ENCODE peak calls at places on chromosome 9, in four cellular contexts. R is GM12878, Y is IMR-90, M is K562. O is an unnamed sample. For H3K4me1, the result is how much of the 10 kb centered on the place peaks cover.

GRCh38 chr9:35972093-35972492 is 14.1 kb upstream of the OR2S2 start:
- DNase-seq in R (no peak), Y (no peak), M (no peak), O (no peak)

GRCh38 chr9:110842976-110843375 is 174.4 kb downstream of the MUSK start:
- DNase-seq in R (no peak), Y (peak), M (no peak), O (no peak)

GRCh38 chr9:78566948-78567675 is 270.2 kb downstream of the PSAT1 start:
- DNase-seq in R (no peak), Y (peak), M (no peak), O (no peak)

GRCh38 chr9:101115062-101115461 is 86.5 kb downstream of the PLPPR1 start:
- DNase-seq in R (no peak), Y (no peak), M (no peak), O (no peak)

GRCh38 chr9:113650207-113651131 is 186.9 kb downstream of the RGS3 start:
- DNase-seq in R (no peak), Y (peak), M (no peak), O (peak)

GRCh38 chr9:34171753-34172535 is 6.9 kb upstream of the UBAP1 start:
- DNase-seq in R (no peak), Y (no peak), M (no peak), O (no peak)

GRCh38 chr9:136352682-136353081 is 10.9 kb downstream of the DNLZ start:
- DNase-seq in R (no peak), Y (no peak), M (peak), O (no peak)

GRCh38 chr9:135326633-135327152 is 152.9 kb upstream of the PPP1R26 start:
- DNase-seq in R (no peak), Y (no peak), M (no peak), O (no peak)

GRCh38 chr9:76634356-76635054 is 129.7 kb upstream of the PCA3 start:
- DNase-seq in R (no peak), Y (peak), M (no peak), O (peak)

GRCh38 chr9:78882501-78882900 is 585.6 kb downstream of the PSAT1 start:
- DNase-seq in R (no peak), Y (no peak), M (no peak), O (no peak)

GRCh38 chr9:131817627-131818026 is 77.8 kb upstream of the RAPGEF1 start:
- DNase-seq in R (no peak), Y (no peak), M (no peak), O (no peak)

GRCh38 chr9:34204011-34204635 is 25.3 kb downstream of the UBAP1 start:
- DNase-seq in R (no peak), Y (no peak), M (no peak), O (no peak)

GRCh38 chr9:81389569-81389993 is 299.8 kb downstream of the TLE1 start:
- DNase-seq in R (no peak), Y (peak), M (no peak), O (peak)

GRCh38 chr9:130606887-130607582 is 27.7 kb downstream of the FUBP3 start:
- DNase-seq in R (no peak), Y (peak), M (no peak), O (no peak)

GRCh38 chr9:72506615-72507014 is 14.8 kb upstream of the TMC1 start:
- DNase-seq in R (no peak), Y (no peak), M (no peak), O (no peak)

GRCh38 chr9:112327718-112328450 is 5.5 kb downstream of the PTBP3 start:
- DNase-seq in R (no peak), Y (no peak), M (no peak), O (peak)

GRCh38 chr9:112774006-112774996 is 23.7 kb downstream of the SNX30 start:
- DNase-seq in R (no peak), Y (no peak), M (no peak), O (no peak)

GRCh38 chr9:6197330-6197729 is 18.3 kb upstream of the IL33 start:
- DNase-seq in R (no peak), Y (peak), M (no peak), O (peak)

GRCh38 chr9:16458696-16459420 is 411.6 kb downstream of the BNC2 start:
- DNase-seq in R (peak), Y (peak), M (no peak), O (peak)

GRCh38 chr9:22976454-22976853 is 529.8 kb downstream of the DMRTA1 start:
- DNase-seq in R (no peak), Y (peak), M (no peak), O (peak)

GRCh38 chr9:72431036-72431435 is 66.0 kb upstream of the ZFAND5 start:
- DNase-seq in R (no peak), Y (no peak), M (no peak), O (no peak)

GRCh38 chr9:113541019-113541900 is 77.7 kb downstream of the RGS3 start:
- DNase-seq in R (no peak), Y (peak), M (peak), O (peak)

GRCh38 chr9:137520614-137521404 is 29.4 kb downstream of the PNPLA7 start:
- DNase-seq in R (no peak), Y (no peak), M (no peak), O (no peak)

GRCh38 chr9:134671341-134672113 is 29.9 kb downstream of the COL5A1 start:
- DNase-seq in R (no peak), Y (no peak), M (no peak), O (no peak)

GRCh38 chr9:137316012-137316981 is 14.2 kb upstream of the NRARP start:
- DNase-seq in R (no peak), Y (no peak), M (peak), O (peak)

GRCh38 chr9:89346703-89347102 is 28.4 kb downstream of the SECISBP2 start:
- DNase-seq in R (no peak), Y (no peak), M (no peak), O (no peak)

GRCh38 chr9:75960561-75960960 is 70.1 kb downstream of the PCSK5 start:
- DNase-seq in R (no peak), Y (no peak), M (no peak), O (peak)

GRCh38 chr9:98575379-98576346 is 133.1 kb downstream of the GABBR2 start:
- DNase-seq in R (peak), Y (peak), M (peak), O (no peak)

GRCh38 chr9:76886318-76886717 is 19.6 kb downstream of the PRUNE2 start:
- DNase-seq in R (no peak), Y (no peak), M (no peak), O (no peak)

GRCh38 chr9:122131401-122131921 is 28.1 kb downstream of the NDUFA8 start:
- DNase-seq in R (no peak), Y (no peak), M (no peak), O (no peak)

GRCh38 chr9:88968799-88969198 is 22.5 kb upstream of the S1PR3 start:
- DNase-seq in R (no peak), Y (no peak), M (no peak), O (no peak)

GRCh38 chr9:130837002-130837511 is 2.0 kb downstream of the ABL1 start:
- DNase-seq in R (no peak), Y (peak), M (peak), O (peak)

GRCh38 chr9:133476531-133476930 is 2.4 kb downstream of the SLC2A6 start:
- DNase-seq in R (no peak), Y (peak), M (no peak), O (no peak)

GRCh38 chr9:35660966-35661413 is 2.9 kb downstream of the CCDC107 start:
- DNase-seq in R (no peak), Y (peak), M (no peak), O (no peak)

GRCh38 chr9:136854113-136854841 is 2.1 kb downstream of the MAMDC4 start:
- DNase-seq in R (no peak), Y (no peak), M (no peak), O (no peak)

GRCh38 chr9:116062206-116062550 is 91.4 kb upstream of the PAPPA start:
- DNase-seq in R (no peak), Y (no peak), M (no peak), O (no peak)

GRCh38 chr9:22446589-22446949 is at the start of gene DMRTA1:
- DNase-seq in R (no peak), Y (peak), M (no peak), O (peak)

GRCh38 chr9:75067894-75068293 is 20.1 kb downstream of the NMRK1 start:
- DNase-seq in R (no peak), Y (no peak), M (no peak), O (no peak)

GRCh38 chr9:3508531-3509374 is 17.0 kb downstream of the RFX3 start:
- DNase-seq in R (no peak), Y (peak), M (no peak), O (peak)
- TF ChIP-seq FOS in R (no peak), Y (no peak), M (no peak), O (no peak)

GRCh38 chr9:93951655-93952118 is 3.5 kb downstream of the BARX1 start:
- DNase-seq in R (no peak), Y (no peak), M (no peak), O (no peak)
- H3K4me1 ChIP-seq in R (under half), Y (under half), M (under half), O (under half)

GRCh38 chr9:126327016-126327749 is 554 bp downstream of the MVB12B start:
- DNase-seq in R (no peak), Y (no peak), M (no peak), O (no peak)
- H3K9ac ChIP-seq in R (no peak), Y (peak), M (no peak), O (peak)

GRCh38 chr9:95332860-95333259 is 15.4 kb upstream of the FANCC start:
- DNase-seq in R (no peak), Y (no peak), M (no peak), O (no peak)

GRCh38 chr9:95336281-95336680 is 18.8 kb upstream of the FANCC start:
- DNase-seq in R (no peak), Y (no peak), M (peak), O (peak)

GRCh38 chr9:95338243-95338642 is 20.7 kb upstream of the FANCC start:
- DNase-seq in R (no peak), Y (no peak), M (no peak), O (no peak)

GRCh38 chr9:95330720-95331404 is 13.4 kb upstream of the FANCC start:
- DNase-seq in R (no peak), Y (no peak), M (no peak), O (no peak)

GRCh38 chr9:95333426-95333825 is 15.9 kb upstream of the FANCC start:
- DNase-seq in R (no peak), Y (no peak), M (no peak), O (no peak)
- TF ChIP-seq FOS in R (no peak), Y (no peak), M (no peak), O (no peak)

GRCh38 chr9:91071185-91071990 is 269.8 kb downstream of the SYK start:
- DNase-seq in R (no peak), Y (peak), M (no peak), O (peak)
- H3K4me1 ChIP-seq in R (under half), Y (under half), M (under half), O (under half)

GRCh38 chr9:86639899-86640379 is 285.7 kb upstream of the TUT7 start:
- DNase-seq in R (no peak), Y (no peak), M (no peak), O (no peak)
- H3K9ac ChIP-seq in R (no peak), Y (no peak), M (no peak), O (no peak)